ENCODE peak calls at places on chromosomes 11 and 22, in ten cellular contexts. A is pancreas, L is neuronal stem cell, U is spleen, T is fibroblast of lung, G is uterus, S is kidney, Z is endodermal cell, P is body of pancreas, N is Panc1. W is an unnamed sample.

GRCh38 chr22:46104170-46104880 is 46.0 kb upstream of the PPARA start:
- DNase-seq in Z (no peak), L (no peak), P (peak; percentile 88), U (peak; percentile 89), A (peak; percentile 90), N (no peak), T (peak; percentile 61), G (peak; percentile 72), S (no peak), W (no peak)

GRCh38 chr11:73182824-73183321 is 35.2 kb upstream of the P2RY2 start:
- DNase-seq in G (no peak), S (no peak), U (no peak), P (peak; percentile 69), L (no peak), N (no peak), T (no peak), Z (no peak), A (peak; percentile 58), W (no peak)

GRCh38 chr11:15967966-15968365 is 388.4 kb downstream of the SOX6 start:
- DNase-seq in P (no peak), N (no peak), U (no peak), Z (no peak), L (no peak), T (peak; percentile 58), G (no peak), A (no peak), S (no peak), W (no peak)

GRCh38 chr11:116811194-116811593 is 11.9 kb downstream of the APOA4 start:
- DNase-seq in P (no peak), Z (peak; percentile 25), T (no peak), U (no peak), G (no peak), N (no peak), A (no peak), L (no peak), S (no peak), W (no peak)

GRCh38 chr11:769887-770641 is 7.2 kb downstream of the GATD1 start:
- DNase-seq in G (no peak), P (no peak), U (no peak), Z (no peak), T (no peak), N (no peak), S (no peak), A (no peak), L (no peak), W (no peak)

GRCh38 chr11:117837791-117838190 is 13.2 kb upstream of the FXYD2 start:
- DNase-seq in G (peak; percentile 9), T (no peak), L (no peak), U (peak; percentile 51), Z (no peak), A (peak; percentile 15), N (no peak), P (no peak), S (peak; percentile 55), W (no peak)

GRCh38 chr11:83610996-83611395 is 324.8 kb upstream of the CCDC90B start:
- DNase-seq in P (no peak), S (no peak), N (no peak), L (no peak), T (peak; percentile 0), U (no peak), G (no peak), A (no peak), Z (no peak), W (no peak)

GRCh38 chr22:47407626-47408025 is 645.2 kb downstream of the TBC1D22A start:
- DNase-seq in N (no peak), G (no peak), L (no peak), T (no peak), P (no peak), A (no peak), S (peak; percentile 37), U (no peak), Z (no peak), W (no peak)

GRCh38 chr11:70860855-70861254 is 391.5 kb downstream of the SHANK2 start:
- DNase-seq in Z (peak; percentile 64), S (no peak), A (no peak), N (no peak), G (no peak), P (no peak), U (no peak), L (no peak), T (no peak), W (no peak)

GRCh38 chr11:129538323-129538722 is 162.7 kb downstream of the BARX2 start:
- DNase-seq in S (no peak), G (no peak), L (no peak), P (no peak), U (no peak), A (no peak), Z (no peak), T (no peak), N (no peak), W (no peak)

GRCh38 chr11:86091086-86091485 is 22.2 kb upstream of the PICALM start:
- DNase-seq in L (no peak), A (no peak), N (no peak), G (no peak), S (no peak), T (no peak), P (no peak), Z (no peak), U (no peak), W (no peak)

GRCh38 chr22:39236321-39237275 is 8.2 kb downstream of the PDGFB start:
- DNase-seq in G (no peak), U (no peak), P (no peak), S (peak; percentile 59), T (no peak), L (no peak), A (no peak), N (no peak), Z (no peak), W (no peak)

GRCh38 chr22:38176170-38176741 is 5.4 kb downstream of the PLA2G6 start:
- DNase-seq in L (no peak), A (peak; percentile 57), N (no peak), P (no peak), Z (no peak), S (peak; percentile 92), T (peak; percentile 88), U (peak; percentile 87), G (peak; percentile 77), W (no peak)

GRCh38 chr11:103806130-103806900 is 230.1 kb upstream of the DDI1 start:
- DNase-seq in U (no peak), A (no peak), P (no peak), N (no peak), Z (no peak), G (no peak), S (no peak), L (no peak), T (peak; percentile 91), W (no peak)

GRCh38 chr11:119305556-119306372 is 11.2 kb downstream of the MCAM start:
- DNase-seq in G (no peak), U (no peak), T (no peak), L (no peak), A (no peak), Z (no peak), N (no peak), P (no peak), S (no peak), W (no peak)
- H3K4me3 ChIP-seq in G (no peak overlapping the region), U (no peak overlapping the region), T (no peak overlapping the region), L (no peak overlapping the region), A (no peak overlapping the region), Z (no peak overlapping the region), N (no peak overlapping the region), P (no peak overlapping the region), S (no peak overlapping the region), W (no peak overlapping the region)

GRCh38 chr22:33896154-33896800 is 24.0 kb downstream of the LARGE1 start:
- DNase-seq in L (no peak), S (no peak), G (no peak), Z (no peak), A (no peak), U (no peak), T (no peak), P (no peak), N (no peak), W (no peak)

GRCh38 chr22:33897621-33897910 is 22.7 kb downstream of the LARGE1 start:
- DNase-seq in U (no peak), T (no peak), G (no peak), S (no peak), P (no peak), L (no peak), N (no peak), Z (no peak), A (no peak), W (no peak)

GRCh38 chr22:33898121-33898520 is 22.2 kb downstream of the LARGE1 start:
- DNase-seq in N (no peak), G (no peak), P (no peak), S (no peak), T (no peak), L (no peak), U (no peak), A (no peak), Z (no peak), W (no peak)

GRCh38 chr22:33895444-33895843 is 24.8 kb downstream of the LARGE1 start:
- DNase-seq in G (no peak), T (no peak), P (no peak), S (no peak), N (no peak), Z (no peak), U (no peak), L (no peak), A (no peak), W (no peak)

DNA sequence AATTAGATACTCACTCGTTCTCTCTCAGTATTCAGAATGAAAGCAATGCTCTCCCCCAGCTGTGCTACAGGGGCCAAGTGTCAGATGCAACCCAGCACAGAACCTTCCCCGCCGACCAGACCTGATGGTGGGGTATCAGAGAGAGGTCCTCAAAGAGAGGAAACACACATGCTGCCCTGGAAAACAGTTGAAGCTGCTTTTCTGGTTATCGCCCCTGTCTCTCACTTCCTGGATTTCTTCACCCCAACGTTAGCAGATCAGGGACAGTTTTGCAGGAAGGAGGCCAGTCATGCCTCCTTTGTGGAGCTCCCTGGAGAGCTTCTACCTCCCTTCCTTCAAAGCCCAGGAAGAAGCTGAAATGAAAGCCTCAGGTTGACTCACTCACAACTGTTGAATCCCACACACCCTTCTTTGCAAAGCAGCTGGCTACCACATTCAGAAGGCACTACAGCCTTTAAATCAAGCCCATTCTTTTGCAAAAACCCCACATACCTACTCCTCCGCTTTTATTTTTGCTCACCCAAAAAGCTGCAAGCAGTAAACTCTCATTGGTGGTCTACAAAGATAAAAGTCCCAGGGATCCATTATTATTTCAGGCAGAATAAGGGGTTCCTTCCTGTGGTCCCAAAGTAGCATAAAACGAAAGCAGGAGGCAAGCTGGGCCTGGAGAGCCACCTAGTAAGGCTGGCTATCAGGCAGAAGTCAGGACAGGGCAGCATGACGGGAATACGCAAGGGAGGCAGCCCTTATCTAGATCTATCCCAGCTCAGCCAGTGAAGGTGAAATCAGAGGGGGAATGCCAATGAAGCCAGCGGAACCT is 23.3 kb downstream of the LARGE1 start:
- DNase-seq in U (no peak), S (no peak), Z (peak; percentile 76), G (no peak), T (peak; percentile 16), A (no peak), L (no peak), N (no peak), P (no peak), W (peak; percentile 74)
- H3K4me1 ChIP-seq in U (peaks cover 9% of the 10 kb centered on the region), S (no peaks in the 10 kb centered on the region), Z (peaks cover 3% of the 10 kb centered on the region), G (no peaks in the 10 kb centered on the region), T (no peaks in the 10 kb centered on the region), A (peaks cover 11% of the 10 kb centered on the region), L (peaks cover 16% of the 10 kb centered on the region), N (no peaks in the 10 kb centered on the region), P (peaks cover 18% of the 10 kb centered on the region), W (peaks cover 31% of the 10 kb centered on the region)

GRCh38 chr11:64621283-64622019 is 30.4 kb downstream of the SLC22A12 start:
- DNase-seq in L (no peak), A (no peak), G (no peak), T (no peak), U (no peak), P (no peak), N (no peak), Z (no peak), S (no peak), W (no peak)
- H3K4me3 ChIP-seq in L (no peak overlapping the region), A (no peak overlapping the region), G (no peak overlapping the region), T (no peak overlapping the region), U (no peak overlapping the region), P (no peak overlapping the region), N (no peak overlapping the region), Z (no peak overlapping the region), S (no peak overlapping the region), W (no peak overlapping the region)

GRCh38 chr11:9528573-9529332 is 44.7 kb upstream of the WEE1 start:
- DNase-seq in N (no peak), P (no peak), Z (no peak), L (no peak), S (no peak), T (no peak), G (no peak), A (no peak), U (no peak), W (no peak)
- H3K4me1 ChIP-seq in N (peaks cover 41% of the 10 kb centered on the region), P (peaks cover 7% of the 10 kb centered on the region), Z (no peaks in the 10 kb centered on the region), L (peaks cover 14% of the 10 kb centered on the region), S (peaks cover 7% of the 10 kb centered on the region), T (peaks cover 13% of the 10 kb centered on the region), G (peaks cover 7% of the 10 kb centered on the region), A (peaks cover 7% of the 10 kb centered on the region), U (no peaks in the 10 kb centered on the region), W (peaks cover 2% of the 10 kb centered on the region)

W was measured in iPS DF 6.9.